ENCODE peak calls at places on chromosomes 13 and 19, in six cellular contexts. C is right atrium auricular region, B is cardiac fibroblast, F is uterus, K is fibroblast of mammary gland, Q is cardiac muscle cell. D is an unnamed sample.

GRCh38 chr19:2422951-2423880 is 4.2 kb downstream of the TIMM13 start:
- DNase-seq in C (no peak), B (no peak), F (no peak), K (no peak), Q (no peak), D (no peak)

GRCh38 chr13:72556945-72557344 is 170.5 kb downstream of the MZT1 start:
- DNase-seq in C (no peak), B (no peak), F (no peak), K (no peak), Q (no peak), D (no peak)

GRCh38 chr13:86020350-86021002 is 221.3 kb upstream of the SLITRK6 start:
- DNase-seq in C (no peak), B (peak), F (no peak), K (peak), Q (peak), D (no peak)

GRCh38 chr13:110853235-110853721 is 61.6 kb downstream of the ANKRD10 start:
- DNase-seq in C (no peak), B (peak), F (peak), K (peak), Q (no peak), D (no peak)

GRCh38 chr13:43865892-43866291 is 13.6 kb downstream of the CCDC122 start:
- DNase-seq in C (no peak), B (peak), F (no peak), K (peak), Q (no peak), D (no peak)

GRCh38 chr13:110283661-110284516 is 23.1 kb downstream of the COL4A1 start:
- DNase-seq in C (no peak), B (no peak), F (no peak), K (peak), Q (no peak), D (no peak)

GRCh38 chr13:33126909-33127607 is 110.8 kb downstream of the KL start:
- DNase-seq in C (no peak), B (peak), F (no peak), K (peak), Q (no peak), D (no peak)

GRCh38 chr19:55283548-55284393 is at the start of gene BRSK1:
- DNase-seq in C (no peak), B (peak), F (peak), K (peak), Q (peak), D (no peak)

GRCh38 chr13:42078113-42078769 is 29.8 kb downstream of the DGKH start:
- DNase-seq in C (no peak), B (no peak), F (no peak), K (no peak), Q (peak), D (no peak)

GRCh38 chr13:24217601-24218281 is 57.2 kb downstream of the SPATA13 start:
- DNase-seq in C (no peak), B (no peak), F (no peak), K (no peak), Q (no peak), D (no peak)

GRCh38 chr19:571127-571974 is 1.0 kb upstream of the BSG start:
- DNase-seq in C (no peak), B (peak), F (peak), K (peak), Q (peak), D (peak)

GRCh38 chr13:51768378-51768921 is 35.5 kb downstream of the DHRS12 start:
- DNase-seq in C (no peak), B (no peak), F (no peak), K (no peak), Q (peak), D (no peak)

GRCh38 chr13:31595568-31595967 is 143.8 kb upstream of the RXFP2 start:
- DNase-seq in C (no peak), B (peak), F (no peak), K (peak), Q (no peak), D (no peak)

GRCh38 chr19:39401549-39402416 is 4.9 kb upstream of the ZFP36 start:
- DNase-seq in C (peak), B (peak), F (peak), K (peak), Q (no peak), D (peak)

GRCh38 chr13:113322043-113322461 is 25.0 kb downstream of the LAMP1 start:
- DNase-seq in C (no peak), B (no peak), F (no peak), K (no peak), Q (no peak), D (no peak)

GRCh38 chr13:40609972-40610726 is 56.3 kb downstream of the FOXO1 start:
- DNase-seq in C (no peak), B (peak), F (no peak), K (no peak), Q (no peak), D (no peak)

GRCh38 chr13:43387880-43388279 is 364.5 kb downstream of the DNAJC15 start:
- DNase-seq in C (no peak), B (no peak), F (no peak), K (no peak), Q (no peak), D (no peak)

GRCh38 chr13:96817336-96817941 is 176.8 kb downstream of the OXGR1 start:
- DNase-seq in C (no peak), B (peak), F (no peak), K (peak), Q (peak), D (no peak)

GRCh38 chr19:42255766-42256750 is 1.1 kb upstream of the ERF start:
- DNase-seq in C (no peak), B (peak), F (peak), K (peak), Q (peak), D (no peak)

GRCh38 chr19:33204136-33204973 is 10.2 kb downstream of the LRP3 start:
- DNase-seq in C (no peak), B (no peak), F (no peak), K (no peak), Q (no peak), D (no peak)

GRCh38 chr13:22915442-22916082 is 265.2 kb upstream of the SGCG start:
- DNase-seq in C (no peak), B (peak), F (peak), K (peak), Q (peak), D (peak)

GRCh38 chr13:99984463-99985242 is 3.1 kb downstream of the ZIC2 start:
- DNase-seq in C (no peak), B (no peak), F (no peak), K (no peak), Q (no peak), D (no peak)

GRCh38 chr13:92488249-92488845 is 738.3 kb upstream of the GPC6 start:
- DNase-seq in C (no peak), B (no peak), F (no peak), K (no peak), Q (no peak), D (no peak)

GRCh38 chr13:41648314-41648935 is 191.1 kb downstream of the RGCC start:
- DNase-seq in C (no peak), B (peak), F (no peak), K (no peak), Q (no peak), D (no peak)

GRCh38 chr13:53405616-53406015 is 377.0 kb downstream of the OLFM4 start:
- DNase-seq in C (no peak), B (no peak), F (no peak), K (no peak), Q (peak), D (no peak)

GRCh38 chr19:44748426-44749254 is at the start of gene BCL3:
- DNase-seq in C (no peak), B (no peak), F (peak), K (peak), Q (peak), D (peak)

GRCh38 chr19:18399008-18399407 is 1.6 kb upstream of the LRRC25 start:
- DNase-seq in C (no peak), B (peak), F (no peak), K (peak), Q (no peak), D (peak)

GRCh38 chr19:35639863-35640262 is 1.7 kb upstream of the ETV2 start:
- DNase-seq in C (no peak), B (no peak), F (no peak), K (no peak), Q (no peak), D (no peak)

GRCh38 chr13:37476874-37477273 is 121.7 kb downstream of the POSTN start:
- DNase-seq in C (no peak), B (peak), F (no peak), K (peak), Q (no peak), D (no peak)

GRCh38 chr13:37475151-37475550 is 123.4 kb downstream of the POSTN start:
- DNase-seq in C (no peak), B (no peak), F (no peak), K (no peak), Q (no peak), D (no peak)

GRCh38 chr13:37475966-37476365 is 122.6 kb downstream of the POSTN start:
- DNase-seq in C (no peak), B (peak), F (no peak), K (no peak), Q (no peak), D (no peak)

GRCh38 chr13:37473035-37473434 is 125.5 kb downstream of the POSTN start:
- DNase-seq in C (no peak), B (no peak), F (no peak), K (no peak), Q (no peak), D (no peak)
- TF ChIP-seq CTCF in C (no peak), B (peak), F (no peak), K (no peak), Q (no peak), D (no peak)

DNA sequence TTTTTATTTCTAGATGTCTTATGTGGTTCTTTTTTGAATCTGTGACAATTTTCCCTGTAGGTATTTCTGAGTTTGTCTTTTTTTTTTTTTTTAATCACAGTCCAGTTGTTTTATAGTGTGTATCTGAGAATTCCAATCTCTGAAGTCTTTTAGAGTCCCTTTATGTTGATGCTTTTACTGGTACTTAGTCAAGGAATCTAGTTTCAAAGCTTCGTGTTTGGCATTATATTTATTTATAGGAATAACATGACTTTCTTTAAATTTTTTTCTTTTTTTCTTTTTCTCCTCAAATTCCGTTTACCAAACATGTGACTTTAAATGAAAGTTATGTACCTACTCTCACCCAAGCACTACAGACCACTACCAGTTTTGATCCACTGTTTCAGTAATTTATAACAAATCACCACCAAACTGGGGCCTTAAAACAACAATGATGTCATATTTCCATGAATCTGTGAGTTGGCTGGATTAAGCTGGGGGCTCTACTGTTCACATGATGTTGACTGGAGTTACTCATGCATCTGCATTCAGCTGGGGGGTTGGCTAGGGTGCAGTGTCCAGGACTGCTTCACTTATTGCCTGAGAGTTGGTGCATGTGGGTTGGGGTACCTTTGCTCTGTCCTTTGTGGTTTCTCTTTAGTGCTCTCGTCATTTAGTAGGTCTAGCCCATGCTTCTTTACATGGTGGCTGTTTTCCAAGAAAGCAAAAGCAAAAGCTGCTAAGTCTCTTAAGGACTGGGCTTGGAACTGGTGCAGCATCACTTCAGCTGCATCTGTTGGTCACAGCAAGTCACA is 22.3 kb downstream of the KCTD4 start:
- DNase-seq in C (no peak), B (peak), F (no peak), K (peak), Q (no peak), D (no peak)
- TF ChIP-seq CTCF in C (no peak), B (no peak), F (no peak), K (no peak), Q (no peak), D (no peak)

DNA sequence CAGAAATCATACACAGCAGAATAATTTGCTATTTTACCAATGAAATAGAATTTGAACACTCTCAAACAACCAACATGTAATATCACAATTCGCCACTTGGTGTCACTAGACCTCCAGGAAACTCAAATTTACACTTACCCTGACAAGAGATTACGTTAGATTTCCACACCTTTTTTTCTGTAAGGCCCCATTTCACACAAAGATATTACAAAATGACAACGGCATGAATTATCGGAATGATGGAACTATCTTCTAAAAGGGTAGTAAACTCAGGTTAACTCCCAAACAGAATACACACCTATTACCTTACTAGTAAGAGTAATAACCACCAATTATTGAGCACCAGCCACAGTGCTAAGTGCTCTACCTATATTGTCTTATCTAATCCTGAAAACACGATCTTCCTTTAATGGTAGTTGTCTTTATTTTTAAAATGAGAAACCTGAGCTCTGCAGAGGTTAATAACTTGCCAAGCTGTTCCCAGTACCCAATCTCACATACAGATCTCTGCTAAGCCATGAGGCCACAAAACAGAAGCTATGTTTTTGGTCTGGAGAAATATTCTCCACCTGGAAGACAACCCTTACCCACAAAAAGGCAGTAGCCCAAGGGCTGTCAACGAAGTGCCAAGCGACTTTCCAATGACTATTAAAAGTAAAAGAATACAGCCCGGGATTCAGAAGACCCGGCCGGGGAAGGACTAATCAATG is 152.4 kb downstream of the DCLK1 start:
- DNase-seq in C (no peak), B (peak), F (peak), K (peak), Q (peak), D (peak)
- TF ChIP-seq CTCF in C (peak), B (peak), F (peak), K (peak), Q (peak), D (peak)

GRCh38 chr13:98033277-98034247 is 80.1 kb downstream of the IPO5 start:
- DNase-seq in C (no peak), B (peak), F (peak), K (peak), Q (peak), D (peak)
- TF ChIP-seq CTCF in C (peak), B (peak), F (peak), K (peak), Q (peak), D (no peak)

GRCh38 chr19:6417713-6418561 is 6.7 kb downstream of the KHSRP start:
- DNase-seq in C (no peak), B (peak), F (peak), K (peak), Q (no peak), D (no peak)
- TF ChIP-seq CTCF in C (peak), B (peak), F (peak), K (peak), Q (peak), D (peak)

GRCh38 chr19:51296331-51297093 is 14.9 kb upstream of the IGLON5 start:
- DNase-seq in C (no peak), B (no peak), F (no peak), K (no peak), Q (no peak), D (no peak)
- TF ChIP-seq CTCF in C (no peak), B (no peak), F (no peak), K (peak), Q (peak), D (no peak)

GRCh38 chr19:37779139-37780035 is at the start of gene ZNF573:
- DNase-seq in C (peak), B (peak), F (peak), K (peak), Q (peak), D (peak)
- TF ChIP-seq CTCF in C (peak), B (peak), F (peak), K (no peak), Q (peak), D (no peak)

GRCh38 chr19:15475169-15475568 is 4.1 kb downstream of the PGLYRP2 start:
- DNase-seq in C (no peak), B (no peak), F (no peak), K (no peak), Q (no peak), D (no peak)

GRCh38 chr19:15475611-15476010 is 3.7 kb downstream of the PGLYRP2 start:
- DNase-seq in C (no peak), B (no peak), F (no peak), K (no peak), Q (no peak), D (no peak)

GRCh38 chr19:15476334-15476733 is 3.0 kb downstream of the PGLYRP2 start:
- DNase-seq in C (no peak), B (no peak), F (no peak), K (no peak), Q (no peak), D (no peak)

GRCh38 chr19:15479391-15480345 is at the start of gene PGLYRP2:
- DNase-seq in C (no peak), B (no peak), F (no peak), K (no peak), Q (no peak), D (peak)
- TF ChIP-seq CTCF in C (peak), B (no peak), F (peak), K (no peak), Q (no peak), D (peak)

GRCh38 chr13:80342541-80343371 is 1.8 kb upstream of the SPRY2 start:
- DNase-seq in C (peak), B (peak), F (peak), K (peak), Q (peak), D (peak)

GRCh38 chr13:80339841-80340642 is 884 bp downstream of the SPRY2 start:
- DNase-seq in C (peak), B (peak), F (peak), K (peak), Q (peak), D (peak)

GRCh38 chr13:80341771-80342271 is 895 bp upstream of the SPRY2 start:
- DNase-seq in C (peak), B (peak), F (peak), K (peak), Q (peak), D (peak)

GRCh38 chr13:80340643-80341097 is 256 bp downstream of the SPRY2 start:
- DNase-seq in C (no peak), B (peak), F (no peak), K (peak), Q (no peak), D (no peak)

DNA sequence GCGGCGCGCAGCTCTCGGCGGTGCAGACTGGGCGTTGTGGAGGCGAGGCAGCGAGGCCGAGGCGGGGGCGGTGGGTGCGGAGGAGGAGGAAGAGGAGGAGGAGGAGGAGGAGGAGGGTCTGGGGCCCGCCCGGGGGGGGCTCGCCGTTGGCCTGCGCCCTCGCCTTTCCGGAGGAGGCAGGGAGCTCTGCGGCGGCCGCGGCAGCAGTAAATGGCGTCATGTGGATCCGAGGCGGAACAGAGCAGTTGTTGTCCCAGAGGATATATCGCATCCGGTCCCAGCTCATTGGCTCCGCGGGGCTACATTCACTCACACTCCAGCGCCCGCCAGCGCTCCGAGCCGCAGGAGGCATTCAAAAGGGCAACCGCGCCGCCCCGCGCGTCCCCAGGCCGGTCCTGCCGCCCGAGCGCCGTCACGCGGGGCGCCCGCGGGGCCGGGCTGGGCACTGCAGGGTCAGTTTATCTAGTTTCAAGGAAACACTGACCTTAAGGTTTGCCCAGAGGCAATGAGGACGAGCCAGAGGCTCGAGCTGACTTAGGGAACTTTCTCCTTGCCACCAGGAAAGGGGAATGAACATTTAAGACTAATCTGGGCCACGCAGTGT is at the start of gene SPRY2:
- DNase-seq in C (peak), B (peak), F (peak), K (peak), Q (peak), D (peak)
- TF ChIP-seq CTCF in C (peak), B (no peak), F (peak), K (no peak), Q (no peak), D (peak)

D was measured in prostate gland.